ENCODE peak calls at places on chromosomes 5 and 9, in nine cellular contexts. X, K, B, V, U, P, H, M and Q are unnamed samples.
A peak's percentile ranks its signal among the peaks of the same experiment; 100 is the strongest.

GRCh38 chr5:139725073-139725830 is 70.4 kb upstream of the PSD2 start:
- DNase-seq in X (peak; percentile 24), K (no peak), B (peak; percentile 54), V (peak; percentile 73), U (no peak), P (peak; percentile 40), H (no peak), M (no peak), Q (no peak)

GRCh38 chr5:123543438-123543837 is 31.5 kb downstream of the CSNK1G3 start:
- DNase-seq in X (no peak), K (no peak), B (no peak), V (peak; percentile 7), U (no peak), P (no peak), H (no peak), M (no peak), Q (no peak)

GRCh38 chr5:159826351-159827222 is 89.7 kb upstream of the ADRA1B start:
- DNase-seq in X (no peak), K (no peak), B (peak; percentile 49), V (peak; percentile 91), U (no peak), P (no peak), H (peak; percentile 89), M (no peak), Q (peak; percentile 22)

GRCh38 chr5:170502692-170503091 is 1.1 kb upstream of the KCNIP1 start:
- DNase-seq in X (no peak), K (no peak), B (no peak), V (no peak), U (no peak), P (no peak), H (no peak), M (no peak), Q (no peak)

GRCh38 chr5:35626553-35626952 is 8.9 kb downstream of the SPEF2 start:
- DNase-seq in X (no peak), K (no peak), B (no peak), V (no peak), U (no peak), P (no peak), H (no peak), M (no peak), Q (no peak)

GRCh38 chr5:145294321-145294720 is 540.8 kb downstream of the PRELID2 start:
- DNase-seq in X (no peak), K (no peak), B (no peak), V (no peak), U (no peak), P (no peak), H (no peak), M (no peak), Q (no peak)

GRCh38 chr5:97554992-97555981 is 372.2 kb upstream of the RIOK2 start:
- DNase-seq in X (no peak), K (no peak), B (no peak), V (no peak), U (no peak), P (no peak), H (no peak), M (no peak), Q (no peak)

GRCh38 chr9:130328349-130328801 is 62.8 kb downstream of the HMCN2 start:
- DNase-seq in X (no peak), K (no peak), B (no peak), V (no peak), U (no peak), P (peak; percentile 44), H (no peak), M (no peak), Q (no peak)

GRCh38 chr9:34898846-34899245 is 59.2 kb upstream of the PHF24 start:
- DNase-seq in X (no peak), K (no peak), B (no peak), V (no peak), U (no peak), P (no peak), H (no peak), M (no peak), Q (no peak)

GRCh38 chr9:83280259-83280658 is 217.3 kb upstream of the RASEF start:
- DNase-seq in X (no peak), K (no peak), B (no peak), V (no peak), U (no peak), P (no peak), H (no peak), M (no peak), Q (no peak)

GRCh38 chr5:36944607-36945225 is 68.1 kb downstream of the NIPBL start:
- DNase-seq in X (no peak), K (no peak), B (no peak), V (no peak), U (no peak), P (no peak), H (no peak), M (no peak), Q (peak; percentile 19)

GRCh38 chr5:2507611-2508010 is 243.9 kb downstream of the IRX2 start:
- DNase-seq in X (no peak), K (no peak), B (no peak), V (no peak), U (no peak), P (no peak), H (no peak), M (no peak), Q (no peak)

GRCh38 chr5:2502970-2503594 is 248.4 kb downstream of the IRX2 start:
- DNase-seq in X (no peak), K (no peak), B (no peak), V (no peak), U (no peak), P (no peak), H (no peak), M (no peak), Q (no peak)

GRCh38 chr5:2508514-2508913 is 243.0 kb downstream of the IRX2 start:
- DNase-seq in X (no peak), K (no peak), B (no peak), V (no peak), U (no peak), P (no peak), H (no peak), M (no peak), Q (no peak)

GRCh38 chr5:2506603-2507002 is 244.9 kb downstream of the IRX2 start:
- DNase-seq in X (no peak), K (no peak), B (no peak), V (no peak), U (no peak), P (no peak), H (no peak), M (no peak), Q (no peak)

DNA sequence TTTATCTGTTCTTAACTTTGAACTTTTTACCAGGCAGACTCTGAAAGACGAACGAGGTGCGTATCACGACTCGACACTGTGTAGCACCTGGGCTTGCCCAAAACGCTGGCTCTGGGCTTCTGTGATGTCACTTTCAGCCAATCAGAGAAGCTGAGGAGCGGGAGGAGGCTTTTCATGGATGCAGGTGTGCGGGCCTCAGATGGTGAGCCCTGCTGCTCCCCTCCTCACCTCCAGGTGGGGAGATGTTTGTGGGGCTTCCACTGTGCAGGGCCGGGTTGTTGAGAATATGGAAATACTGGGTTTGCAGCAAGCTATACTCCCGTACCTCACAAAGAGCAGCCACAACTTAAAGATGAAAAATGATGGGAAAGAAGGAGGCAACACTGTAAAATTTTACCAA is 246.3 kb downstream of the IRX2 start:
- DNase-seq in X (no peak), K (no peak), B (no peak), V (no peak), U (no peak), P (no peak), H (no peak), M (no peak), Q (no peak)
- TF ChIP-seq CTCF in X (no peak), K (no peak), B (no peak), V (no peak), U (no peak), P (no peak), H (no peak), M (no peak), Q (no peak)

DNA sequence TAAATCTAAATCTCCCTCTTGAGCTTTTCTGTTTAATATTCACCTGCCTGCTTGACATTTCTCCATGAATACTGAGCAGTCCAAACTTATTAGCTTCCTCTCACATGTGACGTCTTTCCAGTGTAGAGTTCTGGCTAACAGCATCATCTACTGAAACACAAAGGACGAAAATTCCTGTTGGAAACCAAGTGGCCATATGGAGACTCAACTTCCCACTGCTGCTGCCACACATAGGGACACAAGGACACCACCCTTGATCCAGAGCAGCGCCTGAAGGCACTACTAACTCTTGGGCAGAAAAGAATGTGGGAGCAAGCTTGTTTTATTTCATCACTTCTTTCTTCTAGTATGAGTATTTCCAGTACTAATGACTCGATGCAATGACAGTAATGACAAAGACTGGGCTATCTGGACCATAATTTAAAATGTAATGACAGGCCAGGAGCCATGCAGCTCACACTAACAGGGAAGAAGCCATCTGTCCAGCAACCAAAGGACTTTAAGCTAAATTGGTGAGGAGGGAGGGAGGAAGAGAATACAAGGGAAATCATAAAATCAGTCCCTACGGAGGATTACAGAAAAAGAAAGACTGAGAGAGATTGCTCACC is 19.2 kb downstream of the RNF130 start:
- DNase-seq in X (no peak), K (no peak), B (no peak), V (no peak), U (no peak), P (no peak), H (no peak), M (no peak), Q (no peak)
- TF ChIP-seq CTCF in X (no peak), K (no peak), B (no peak), V (no peak), U (no peak), P (no peak), H (no peak), M (no peak), Q (no peak)

GRCh38 chr9:134525070-134525815 is 116.4 kb upstream of the COL5A1 start:
- DNase-seq in X (no peak), K (no peak), B (no peak), V (no peak), U (no peak), P (no peak), H (no peak), M (no peak), Q (no peak)

GRCh38 chr9:134526798-134527492 is 114.7 kb upstream of the COL5A1 start:
- DNase-seq in X (no peak), K (no peak), B (no peak), V (no peak), U (no peak), P (no peak), H (no peak), M (no peak), Q (no peak)

GRCh38 chr9:134522502-134522848 is 119.1 kb upstream of the COL5A1 start:
- DNase-seq in X (no peak), K (no peak), B (no peak), V (no peak), U (no peak), P (no peak), H (no peak), M (no peak), Q (no peak)

GRCh38 chr9:134522976-134523375 is 118.6 kb upstream of the COL5A1 start:
- DNase-seq in X (no peak), K (no peak), B (no peak), V (no peak), U (no peak), P (no peak), H (no peak), M (no peak), Q (no peak)

GRCh38 chr9:134525841-134526797 is 115.5 kb upstream of the COL5A1 start:
- DNase-seq in X (no peak), K (no peak), B (no peak), V (no peak), U (no peak), P (no peak), H (no peak), M (no peak), Q (no peak)
- TF ChIP-seq CTCF in X (no peak), K (no peak), B (peak; percentile 50), V (no peak), U (no peak), P (no peak), H (no peak), M (no peak), Q (no peak)

GRCh38 chr5:132500931-132501628 is 10.5 kb upstream of the IRF1 start:
- DNase-seq in X (peak; percentile 46), K (peak; percentile 70), B (no peak), V (no peak), U (peak; percentile 83), P (peak; percentile 89), H (peak; percentile 66), M (peak; percentile 91), Q (peak; percentile 84)
- TF ChIP-seq CTCF in X (peak; percentile 93), K (peak; percentile 76), B (peak; percentile 77), V (peak; percentile 74), U (peak; percentile 64), P (peak; percentile 79), H (peak; percentile 93), M (peak; percentile 90), Q (peak; percentile 71)